ENCODE peak calls at places on chromosomes 12 and 14, in seven cellular contexts. V is right lobe of liver, I is heart left ventricle, N is K562, O is Peyer's patch, X is stomach, R is body of pancreas. S is an unnamed sample. For H3K9me3, the result is how much of the 10 kb centered on the place peaks cover.

GRCh38 chr14:95614335-95614734 is 71.9 kb upstream of the TCL1B start:
- DNase-seq in O (no peak), I (no peak), X (no peak), R (peak), V (no peak), N (peak), S (no peak)

GRCh38 chr14:94158239-94158888 is 15.8 kb upstream of the PPP4R4 start:
- DNase-seq in N (no peak), X (no peak), I (no peak), O (no peak), V (no peak), R (no peak), S (no peak)

GRCh38 chr14:50766338-50766886 is 64.5 kb downstream of the NIN start:
- DNase-seq in X (no peak), V (no peak), O (no peak), N (no peak), R (peak), I (no peak), S (no peak)

GRCh38 chr12:112627851-112628250 is 163.7 kb upstream of the RPH3A start:
- DNase-seq in X (no peak), N (no peak), V (no peak), R (no peak), O (no peak), I (no peak), S (no peak)

GRCh38 chr14:85313801-85314207 is 216.1 kb upstream of the FLRT2 start:
- DNase-seq in R (no peak), I (no peak), V (no peak), X (no peak), N (no peak), O (no peak), S (no peak)

GRCh38 chr12:75848961-75849360 is 182.6 kb downstream of the PHLDA1 start:
- DNase-seq in X (no peak), I (no peak), O (no peak), R (no peak), V (no peak), N (no peak), S (no peak)

GRCh38 chr12:102539651-102540553 is 59.5 kb upstream of the IGF1 start:
- DNase-seq in O (no peak), V (no peak), X (no peak), I (no peak), N (no peak), R (no peak), S (no peak)

GRCh38 chr12:13208533-13209278 is 12.2 kb downstream of the EMP1 start:
- DNase-seq in N (peak), O (no peak), I (no peak), V (no peak), X (no peak), R (no peak), S (no peak)

GRCh38 chr14:32724864-32725550 is 213.7 kb upstream of the NPAS3 start:
- DNase-seq in I (no peak), V (no peak), X (no peak), O (no peak), N (no peak), R (no peak), S (no peak)

GRCh38 chr12:94909609-94910008 is 93.9 kb downstream of the NDUFA12 start:
- DNase-seq in V (no peak), O (no peak), X (no peak), R (no peak), I (no peak), N (no peak), S (no peak)

GRCh38 chr14:34874386-34875030 is 652 bp downstream of the BAZ1A start:
- DNase-seq in O (peak), X (peak), N (peak), I (peak), V (peak), R (peak), S (peak)

GRCh38 chr12:69901141-69901900 is 76.3 kb downstream of the MYRFL start:
- DNase-seq in R (no peak), O (no peak), V (no peak), X (no peak), N (no peak), I (no peak), S (no peak)

DNA sequence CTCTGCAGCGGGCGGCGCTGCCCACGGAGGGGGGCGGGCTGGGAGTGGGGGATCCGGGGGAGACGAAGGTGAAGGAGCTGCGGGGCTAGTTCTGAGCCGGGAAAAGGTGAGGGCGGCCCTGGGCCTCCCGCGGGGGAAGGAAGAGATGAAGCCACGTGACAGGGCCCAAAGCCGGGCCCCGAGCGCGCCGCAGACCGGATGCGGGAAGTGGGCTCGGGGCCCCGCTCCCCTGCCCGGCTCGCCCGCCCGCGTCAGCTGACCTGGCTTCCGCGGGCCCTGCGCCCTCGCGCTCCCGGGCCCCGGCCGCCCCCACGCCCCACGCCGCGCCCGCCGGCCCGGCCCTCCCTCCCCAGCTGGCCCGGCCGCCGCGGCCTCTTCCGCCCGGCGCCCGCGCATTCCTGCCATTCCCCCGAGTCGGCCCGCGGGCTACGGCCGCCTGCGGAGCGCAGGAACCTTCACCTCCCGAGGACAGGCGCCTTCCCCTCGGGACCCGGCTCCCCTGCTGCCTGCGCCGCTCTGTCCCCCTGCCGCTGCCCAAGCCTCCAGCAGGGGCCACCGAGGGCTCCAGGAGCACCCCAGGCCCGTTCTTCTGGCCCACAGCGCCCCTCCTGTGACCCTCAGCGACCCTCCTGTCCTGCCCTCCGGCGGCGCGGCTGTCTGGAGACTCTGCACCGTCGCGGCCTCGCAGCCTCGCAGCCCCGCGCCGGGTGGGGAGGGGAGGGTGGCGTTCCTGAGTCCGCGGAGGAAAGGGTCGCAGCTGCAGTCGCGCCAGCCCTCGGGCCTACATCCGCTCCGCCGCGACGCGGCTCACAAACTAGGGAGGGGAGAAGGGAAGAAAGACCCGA is 20.4 kb downstream of the NINJ2 start:
- DNase-seq in V (peak), O (peak), I (peak), X (peak), N (peak), R (peak), S (peak)
- TF ChIP-seq POLR2A in V (peak), O (no peak), I (peak), X (no peak), N (peak), R (peak), S (peak)

GRCh38 chr14:105711058-105711620 is 184.8 kb downstream of the TMEM121 start:
- DNase-seq in I (no peak), O (no peak), N (no peak), X (no peak), R (no peak), V (no peak), S (no peak)
- H3K9me3 ChIP-seq in I (under half), O (under half), N (under half), X (under half), R (under half), V (under half), S (under half)

GRCh38 chr12:31759621-31760459 is 31.0 kb upstream of the AMN1 start:
- DNase-seq in N (no peak), X (no peak), O (no peak), V (no peak), I (no peak), R (peak), S (no peak)

GRCh38 chr12:31752450-31752849 is 23.6 kb upstream of the AMN1 start:
- DNase-seq in N (no peak), I (no peak), R (peak), V (no peak), X (no peak), O (no peak), S (no peak)

GRCh38 chr12:31756977-31757420 is 28.2 kb upstream of the AMN1 start:
- DNase-seq in X (peak), R (no peak), I (no peak), N (peak), V (no peak), O (peak), S (no peak)
- TF ChIP-seq POLR2A in X (no peak), R (no peak), I (no peak), N (no peak), V (no peak), O (peak), S (no peak)

GRCh38 chr14:42023452-42023851 is 416.8 kb downstream of the LRFN5 start:
- DNase-seq in O (no peak), N (no peak), V (no peak), R (no peak), X (no peak), I (no peak), S (no peak)
- H3K9me3 ChIP-seq in O (under half), N (under half), V (under half), R (under half), X (under half), I (under half), S (under half)

DNA sequence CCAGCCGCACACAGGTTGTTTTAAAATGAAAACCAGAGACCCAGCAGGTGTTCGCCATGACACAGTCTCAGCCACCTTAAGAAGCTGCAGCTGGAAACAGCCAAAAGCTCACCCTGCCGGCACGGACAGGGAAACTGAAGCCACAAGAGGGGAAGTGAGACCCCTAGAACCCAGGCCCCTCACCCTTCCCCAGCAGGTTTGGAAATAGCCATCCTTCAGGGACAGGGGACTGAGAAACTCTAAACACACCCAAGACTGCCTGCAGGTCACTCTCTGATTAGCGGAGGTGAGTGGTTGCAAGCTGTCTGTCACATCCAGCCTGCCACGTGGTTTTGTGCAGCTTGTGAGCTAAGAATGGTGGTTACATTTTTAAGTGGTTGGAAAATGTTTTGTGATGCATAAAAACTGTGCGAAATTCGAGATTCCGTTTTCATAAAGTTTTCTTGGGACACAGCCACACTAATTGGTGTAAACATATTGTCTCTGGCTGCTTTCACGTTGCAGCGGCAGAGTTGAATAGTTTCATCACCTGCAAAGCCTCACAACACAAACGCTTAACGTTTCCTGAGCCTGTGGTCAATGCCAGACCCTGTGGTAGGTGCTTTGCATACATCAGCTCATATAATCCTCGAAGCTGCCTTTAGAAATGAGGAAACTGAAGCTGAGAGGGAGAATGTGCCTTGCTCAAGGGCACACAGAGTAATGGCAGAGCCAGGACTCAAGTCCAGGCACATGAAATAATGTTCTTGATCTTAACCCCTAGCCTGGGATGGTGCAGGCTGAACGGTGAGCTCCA is 1.7 kb upstream of the SELPLG start:
- DNase-seq in O (peak), V (no peak), R (peak), N (peak), I (no peak), X (no peak), S (no peak)
- TF ChIP-seq POLR2A in O (peak), V (peak), R (no peak), N (no peak), I (no peak), X (no peak), S (no peak)

GRCh38 chr14:98297567-98297966 is 974.4 kb downstream of the BCL11B start:
- DNase-seq in I (no peak), V (no peak), X (no peak), R (no peak), N (no peak), O (no peak), S (no peak)
- H3K9me3 ChIP-seq in I (under half), V (under half), X (under half), R (under half), N (under half), O (under half), S (under half)

GRCh38 chr12:99960312-99960711 is 24.4 kb downstream of the ANKS1B start:
- DNase-seq in V (no peak), R (no peak), N (no peak), O (no peak), I (no peak), X (no peak), S (no peak)
- TF ChIP-seq POLR2A in V (no peak), R (no peak), N (no peak), O (no peak), I (no peak), X (no peak), S (no peak)

GRCh38 chr14:106579084-106579483 is 1052.7 kb downstream of the TMEM121 start:
- DNase-seq in I (no peak), O (no peak), N (no peak), V (no peak), X (no peak), R (no peak), S (no peak)
- H3K9me3 ChIP-seq in I (under half), O (under half), N (under half), V (under half), X (under half), R (under half), S (under half)

GRCh38 chr14:31207746-31208545 is at the start of gene HECTD1:
- DNase-seq in V (peak), I (peak), R (peak), N (peak), X (peak), O (peak), S (peak)
- TF ChIP-seq POLR2A in V (peak), I (peak), R (peak), N (peak), X (no peak), O (peak), S (peak)